ENCODE peak calls at places on chromosomes 4 and X, in four cellular contexts. P, V, Y and M are unnamed samples.

GRCh38 chr4:100935090-100935489 is 412.2 kb downstream of the PPP3CA start:
- DNase-seq in P (no peak), Y (no peak), V (no peak), M (no peak)

GRCh38 chr4:98522062-98522461 is 136.3 kb downstream of the TSPAN5 start:
- DNase-seq in V (no peak), Y (no peak), P (no peak), M (no peak)

GRCh38 chrX:42803320-42803719 is 25.4 kb upstream of the PPP1R2C start:
- DNase-seq in Y (no peak), V (no peak), P (no peak), M (no peak)

GRCh38 chr4:8580321-8581093 is at the start of gene GPR78:
- DNase-seq in Y (peak; percentile 56), P (peak; percentile 98), V (no peak), M (no peak)

GRCh38 chr4:825063-825968 is 613 bp downstream of the CPLX1 start:
- DNase-seq in Y (peak; percentile 53), V (no peak), P (peak; percentile 79), M (no peak)

GRCh38 chrX:727738-728621 is 97.4 kb downstream of the SHOX start:
- DNase-seq in Y (peak; percentile 45), V (no peak), P (peak; percentile 87), M (no peak)

GRCh38 chr4:140300271-140300970 is 73.0 kb upstream of the SCOC start:
- DNase-seq in Y (no peak), P (peak; percentile 60), V (no peak), M (no peak)

GRCh38 chr4:186643501-186644315 is 79.9 kb downstream of the FAT1 start:
- DNase-seq in P (no peak), Y (no peak), V (no peak), M (no peak)

GRCh38 chr4:68326146-68326545 is 23.7 kb downstream of the YTHDC1 start:
- DNase-seq in P (no peak), V (no peak), Y (no peak), M (no peak)

GRCh38 chr4:174713821-174714220 is 115.2 kb downstream of the GLRA3 start:
- DNase-seq in Y (no peak), V (no peak), P (no peak), M (no peak)

GRCh38 chrX:103533428-103534216 is 14.3 kb upstream of the RAB40A start:
- DNase-seq in P (peak; percentile 94), V (peak; percentile 76), Y (peak; percentile 89), M (peak; percentile 12)

GRCh38 chr4:128354205-128354821 is 66.7 kb upstream of the PGRMC2 start:
- DNase-seq in V (no peak), Y (no peak), P (no peak), M (no peak)

GRCh38 chr4:166838975-166839614 is 395.2 kb downstream of the SPOCK3 start:
- DNase-seq in V (no peak), Y (no peak), P (no peak), M (no peak)

GRCh38 chr4:112312610-112313239 is 15.6 kb downstream of the ALPK1 start:
- DNase-seq in P (no peak), Y (no peak), V (no peak), M (no peak)

GRCh38 chr4:170388255-170388654 is 298.5 kb upstream of the AADAT start:
- DNase-seq in P (no peak), Y (no peak), V (no peak), M (no peak)

GRCh38 chr4:1405249-1405635 is 1.0 kb downstream of the NKX1-1 start:
- DNase-seq in P (no peak), Y (no peak), V (no peak), M (no peak)

GRCh38 chr4:6953751-6954380 is 44.2 kb downstream of the TBC1D14 start:
- DNase-seq in V (peak; percentile 80), Y (peak; percentile 90), P (peak; percentile 96), M (no peak)

GRCh38 chr4:61376301-61376700 is 176.2 kb downstream of the ADGRL3 start:
- DNase-seq in P (no peak), V (no peak), Y (no peak), M (no peak)

GRCh38 chrX:38864165-38864564 is 62.9 kb downstream of the MID1IP1 start:
- DNase-seq in P (no peak), Y (no peak), V (no peak), M (no peak)

GRCh38 chr4:177444911-177445736 is 2.9 kb upstream of the AGA start:
- DNase-seq in P (peak; percentile 76), Y (no peak), V (no peak), M (no peak)

GRCh38 chr4:80263541-80264351 is 2.7 kb upstream of the FGF5 start:
- DNase-seq in P (peak; percentile 77), V (no peak), Y (no peak), M (no peak)

GRCh38 chr4:34181311-34181808 is 2063.0 kb downstream of the ARAP2 start:
- DNase-seq in P (no peak), Y (no peak), V (no peak), M (no peak)

GRCh38 chrX:153777261-153778090 is 3.4 kb upstream of the SRPK3 start:
- DNase-seq in V (no peak), P (no peak), Y (no peak), M (no peak)

GRCh38 chr4:41334182-41334581 is 77.5 kb downstream of the UCHL1 start:
- DNase-seq in V (no peak), P (no peak), Y (no peak), M (no peak)

GRCh38 chrX:37912286-37912685 is 64.9 kb upstream of the DYNLT3 start:
- DNase-seq in Y (no peak), P (no peak), V (no peak), M (no peak)

GRCh38 chr4:87317527-87317926 is 5.2 kb downstream of the HSD17B13 start:
- DNase-seq in Y (no peak), P (no peak), V (no peak), M (no peak)

GRCh38 chr4:103721251-103721650 is 1.5 kb upstream of the TACR3 start:
- DNase-seq in Y (no peak), P (no peak), V (no peak), M (no peak)

GRCh38 chrX:2502120-2502667 is 1.4 kb upstream of the DHRSX start:
- DNase-seq in V (no peak), Y (peak; percentile 54), P (no peak), M (no peak)

GRCh38 chrX:154372612-154373022 is 1.8 kb downstream of the FLNA start:
- DNase-seq in P (no peak), Y (no peak), V (no peak), M (no peak)

GRCh38 chr4:6324999-6325790 is 55.5 kb downstream of the WFS1 start:
- DNase-seq in P (peak; percentile 50), Y (no peak), V (peak; percentile 78), M (no peak)

GRCh38 chrX:20527458-20528099 is 260.9 kb upstream of the RPS6KA3 start:
- DNase-seq in Y (no peak), V (no peak), P (no peak), M (no peak)

DNA sequence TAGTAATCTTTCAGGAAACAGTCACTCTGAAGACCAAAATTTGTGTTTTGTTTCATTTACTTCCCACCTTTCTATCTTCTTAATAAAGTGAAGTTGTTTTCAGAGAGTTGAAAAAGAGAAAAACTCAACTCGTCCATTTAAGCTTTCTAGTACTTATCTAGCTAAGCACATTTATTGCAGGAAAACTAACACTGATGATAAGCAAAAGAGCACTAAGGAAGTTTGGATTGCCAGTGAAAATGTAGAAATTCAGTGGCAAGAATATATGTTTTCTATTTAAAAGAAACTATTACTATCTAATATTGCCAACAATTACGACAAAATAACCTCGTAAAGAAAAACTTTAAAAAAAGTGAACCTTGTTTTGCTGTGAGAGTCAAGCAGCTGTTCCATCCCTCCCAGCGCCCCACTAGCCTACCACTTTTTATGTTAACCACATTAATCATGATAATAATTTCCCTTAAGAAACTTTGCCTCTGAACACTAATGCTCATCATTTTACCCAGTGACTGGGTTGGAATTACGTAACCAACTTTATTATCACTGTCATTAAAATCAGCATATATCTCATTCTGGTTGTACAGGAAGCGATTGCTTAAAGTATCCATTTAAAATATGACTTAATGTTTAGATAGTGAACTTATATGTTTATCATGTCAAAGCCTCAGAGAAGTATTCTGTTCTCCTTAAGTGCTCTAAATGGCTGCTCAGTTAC is 24.8 kb downstream of the SPRY1 start:
- DNase-seq in Y (no peak), V (no peak), P (no peak), M (no peak)
- H3K27ac ChIP-seq in Y (no peak overlapping the region), V (no peak overlapping the region), P (no peak overlapping the region), M (no peak overlapping the region)

GRCh38 chr4:17063870-17064269 is 165.4 kb upstream of the LDB2 start:
- DNase-seq in Y (no peak), V (no peak), P (no peak), M (no peak)
- H3K27ac ChIP-seq in Y (no peak overlapping the region), V (no peak overlapping the region), P (no peak overlapping the region), M (no peak overlapping the region)

DNA sequence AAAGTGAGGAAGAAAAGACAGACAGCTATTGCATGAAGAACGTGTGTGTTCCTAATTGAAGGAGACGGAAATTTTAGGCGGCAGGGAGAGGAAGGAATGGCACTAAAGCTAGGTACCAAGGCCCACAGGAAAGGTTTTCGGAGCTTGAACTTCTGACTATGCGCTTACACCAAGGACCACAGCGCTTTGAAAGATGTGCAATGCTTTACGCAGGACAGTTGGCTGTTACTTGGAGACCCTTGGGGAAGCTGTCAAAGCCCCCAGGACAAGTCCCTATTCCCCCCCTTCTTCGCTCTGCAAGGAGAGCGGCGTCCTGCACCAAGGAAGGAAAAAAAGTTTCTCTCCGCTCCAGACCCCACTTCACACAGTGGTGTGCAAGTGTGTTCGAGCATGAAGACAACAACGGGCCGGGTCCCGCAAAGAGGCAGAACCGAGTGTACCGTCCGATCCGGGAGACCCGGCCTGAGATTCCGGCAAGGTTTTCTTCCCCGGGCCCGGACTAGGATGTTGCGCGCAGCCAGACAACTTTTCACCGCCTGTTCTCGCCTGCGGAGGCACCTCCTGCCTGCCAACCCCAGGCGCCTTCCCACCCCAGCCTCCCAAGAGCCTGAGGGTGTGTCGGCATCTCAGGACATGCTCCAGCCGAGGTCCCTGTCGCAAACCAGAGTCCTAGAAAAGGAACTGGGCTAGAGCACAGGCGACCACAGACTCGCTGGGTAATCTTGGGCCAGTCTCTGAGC is 888 bp downstream of the KDR start:
- DNase-seq in P (peak; percentile 71), Y (no peak), V (no peak), M (no peak)
- H3K27ac ChIP-seq in P (no peak overlapping the region), Y (no peak overlapping the region), V (peak overlapping the region; percentile 21), M (no peak overlapping the region)

GRCh38 chrX:48938721-48939416 is 18.5 kb downstream of the OTUD5 start:
- DNase-seq in P (no peak), Y (no peak), V (no peak), M (no peak)

GRCh38 chrX:48934581-48935331 is 15.9 kb upstream of the PIM2 start:
- DNase-seq in P (no peak), V (no peak), Y (no peak), M (no peak)

GRCh38 chrX:48933757-48934156 is 14.9 kb upstream of the PIM2 start:
- DNase-seq in V (no peak), P (no peak), Y (no peak), M (no peak)

GRCh38 chrX:48937065-48937907 is 18.5 kb upstream of the PIM2 start:
- DNase-seq in P (peak; percentile 64), V (peak; percentile 51), Y (no peak), M (no peak)

DNA sequence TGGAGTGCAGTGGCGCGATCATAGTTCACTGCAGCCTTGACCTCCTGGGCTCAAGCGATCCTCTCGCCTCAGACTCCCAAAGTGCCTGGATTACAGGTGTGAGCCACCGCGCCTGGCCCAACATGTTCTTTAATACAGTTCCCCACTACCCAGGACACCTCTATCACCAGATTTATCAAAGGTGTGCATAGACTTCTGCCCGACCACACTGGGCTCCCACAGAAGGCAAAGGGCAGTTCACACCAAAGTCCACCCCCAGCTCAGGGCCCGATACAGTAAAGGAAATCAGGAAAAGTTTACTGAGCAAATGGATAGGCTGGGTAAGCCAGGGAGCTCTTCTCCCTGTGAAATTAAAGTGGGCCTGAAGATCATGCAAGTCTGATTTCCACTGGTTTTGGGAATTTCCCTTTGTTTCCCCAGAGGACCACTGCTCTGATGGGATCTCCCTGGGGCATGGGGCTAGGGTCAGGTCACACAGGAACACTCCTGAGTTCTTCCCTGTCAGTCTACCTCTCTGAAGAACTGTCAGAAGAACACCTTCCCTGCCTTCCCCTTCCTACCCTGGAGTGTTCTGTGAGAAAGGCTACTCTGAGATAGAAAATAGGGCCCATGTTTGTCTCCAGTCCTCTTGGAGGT is 17.7 kb upstream of the PIM2 start:
- DNase-seq in V (no peak), Y (no peak), P (no peak), M (no peak)
- H3K27ac ChIP-seq in V (peak overlapping the region; percentile 19), Y (no peak overlapping the region), P (no peak overlapping the region), M (no peak overlapping the region)